ENCODE peak calls at places on chromosomes 7 and 10, in ten cellular contexts. U, V, J, L, S, I, R, D, Z and T are unnamed samples.

GRCh38 chr10:130372866-130373265 is 236.7 kb downstream of the GLRX3 start:
- DNase-seq in Z (no peak), V (no peak), D (no peak), R (no peak), L (no peak), I (no peak), S (no peak), J (no peak), U (no peak), T (no peak)

GRCh38 chr7:149819141-149819960 is 18.8 kb upstream of the ZNF862 start:
- DNase-seq in R (no peak), S (peak), J (no peak), D (no peak), L (no peak), I (no peak), V (no peak), Z (no peak), U (no peak), T (no peak)

GRCh38 chr7:65746398-65746669 is 126.5 kb upstream of the VKORC1L1 start:
- DNase-seq in Z (peak), L (no peak), I (peak), V (peak), U (no peak), S (no peak), J (peak), D (no peak), R (no peak), T (peak)

GRCh38 chr10:126212653-126213052 is 175.6 kb downstream of the ADAM12 start:
- DNase-seq in L (no peak), U (no peak), Z (no peak), R (no peak), D (no peak), S (no peak), V (peak), J (no peak), I (no peak), T (no peak)

GRCh38 chr7:121966538-121967332 is 93.8 kb downstream of the PTPRZ1 start:
- DNase-seq in J (no peak), U (no peak), D (no peak), V (no peak), I (no peak), S (no peak), R (no peak), Z (no peak), L (no peak), T (no peak)

GRCh38 chr10:114538544-114538906 is 119.5 kb downstream of the ABLIM1 start:
- DNase-seq in D (no peak), L (no peak), R (peak), V (no peak), Z (no peak), I (no peak), S (no peak), U (peak), J (no peak), T (no peak)

GRCh38 chr7:77542399-77542798 is 5.3 kb downstream of the PTPN12 start:
- DNase-seq in Z (no peak), V (peak), U (no peak), D (no peak), L (no peak), S (no peak), I (no peak), R (no peak), J (no peak), T (peak)

GRCh38 chr7:12025246-12025645 is 185.8 kb upstream of the TMEM106B start:
- DNase-seq in L (no peak), D (no peak), V (peak), R (no peak), U (no peak), S (no peak), I (no peak), J (no peak), Z (no peak), T (peak)

GRCh38 chr10:131113165-131113564 is 198.4 kb downstream of the TCERG1L start:
- DNase-seq in V (no peak), R (no peak), U (no peak), J (no peak), L (no peak), Z (no peak), I (no peak), D (no peak), S (no peak), T (no peak)

GRCh38 chr7:26658080-26658697 is 206.2 kb downstream of the SKAP2 start:
- DNase-seq in J (no peak), I (no peak), Z (no peak), L (peak), D (no peak), U (no peak), S (no peak), R (no peak), V (no peak), T (no peak)

GRCh38 chr10:111944331-111944730 is 239.2 kb downstream of the GPAM start:
- DNase-seq in D (no peak), R (peak), L (no peak), S (no peak), Z (no peak), J (no peak), V (no peak), I (no peak), U (no peak), T (no peak)

GRCh38 chr7:92044940-92045339 is 89.3 kb downstream of the CYP51A1 start:
- DNase-seq in I (no peak), R (no peak), S (no peak), L (no peak), J (no peak), D (no peak), V (no peak), Z (no peak), U (no peak), T (no peak)

GRCh38 chr10:71158902-71159301 is 53.5 kb upstream of the UNC5B start:
- DNase-seq in D (no peak), L (no peak), J (no peak), Z (no peak), U (no peak), V (no peak), S (no peak), R (no peak), I (no peak), T (no peak)